ENCODE peak calls at places on chromosomes 1 and 21, in nine cellular contexts. F, N, L, X, S, V, O, W and A are unnamed samples.

GRCh38 chr1:5509664-5510452 is 482.4 kb downstream of the NPHP4 start:
- DNase-seq in F (peak; percentile 91), N (peak; percentile 87), L (peak; percentile 58), X (peak; percentile 55), S (peak; percentile 79), V (peak; percentile 30), O (peak; percentile 49), W (peak; percentile 38), A (no peak)

GRCh38 chr1:56527548-56528302 is 51.6 kb downstream of the PLPP3 start:
- DNase-seq in F (no peak), N (no peak), L (no peak), X (no peak), S (no peak), V (no peak), O (no peak), W (peak; percentile 71), A (no peak)

GRCh38 chr1:67748630-67749029 is 63.6 kb downstream of the GADD45A start:
- DNase-seq in F (no peak), N (no peak), L (no peak), X (no peak), S (no peak), V (peak; percentile 87), O (no peak), W (no peak), A (no peak)

GRCh38 chr1:229253170-229253974 is 17.5 kb upstream of the RAB4A start:
- DNase-seq in F (peak; percentile 74), N (no peak), L (no peak), X (no peak), S (no peak), V (peak; percentile 88), O (no peak), W (peak; percentile 50), A (no peak)

GRCh38 chr1:108722292-108722691 is 9.6 kb downstream of the FNDC7 start:
- DNase-seq in F (no peak), N (no peak), L (no peak), X (no peak), S (no peak), V (no peak), O (no peak), W (no peak), A (no peak)

GRCh38 chr1:36650200-36651065 is 167.7 kb upstream of the CSF3R start:
- DNase-seq in F (peak; percentile 94), N (peak; percentile 63), L (peak; percentile 20), X (peak; percentile 51), S (peak; percentile 82), V (peak; percentile 32), O (peak; percentile 31), W (peak; percentile 44), A (peak; percentile 1)

GRCh38 chr1:100552031-100552430 is 14.1 kb downstream of the GPR88 start:
- DNase-seq in F (no peak), N (no peak), L (no peak), X (no peak), S (no peak), V (no peak), O (no peak), W (no peak), A (no peak)

GRCh38 chr1:235513495-235514366 is 9.5 kb upstream of the B3GALNT2 start:
- DNase-seq in F (peak; percentile 64), N (peak; percentile 39), L (no peak), X (peak; percentile 32), S (no peak), V (peak; percentile 53), O (no peak), W (peak; percentile 59), A (peak; percentile 49)

GRCh38 chr1:209248649-209249279 is 334.8 kb upstream of the CAMK1G start:
- DNase-seq in F (peak; percentile 90), N (peak; percentile 57), L (no peak), X (peak; percentile 26), S (peak; percentile 35), V (peak; percentile 67), O (peak; percentile 24), W (peak; percentile 57), A (peak; percentile 16)

GRCh38 chr21:33360281-33360680 is 35.5 kb downstream of the IFNAR1 start:
- DNase-seq in F (no peak), N (no peak), L (no peak), X (no peak), S (no peak), V (no peak), O (no peak), W (no peak), A (no peak)

GRCh38 chr1:39593386-39593785 is 16.8 kb upstream of the PABPC4 start:
- DNase-seq in F (no peak), N (no peak), L (no peak), X (no peak), S (no peak), V (no peak), O (no peak), W (no peak), A (no peak)

GRCh38 chr1:160358073-160358472 is 8.8 kb upstream of the NHLH1 start:
- DNase-seq in F (no peak), N (no peak), L (no peak), X (no peak), S (no peak), V (no peak), O (no peak), W (no peak), A (no peak)

GRCh38 chr21:26169611-26170470 is 729 bp downstream of the APP start:
- DNase-seq in F (peak; percentile 81), N (peak; percentile 72), L (peak; percentile 42), X (peak; percentile 43), S (peak; percentile 71), V (peak; percentile 79), O (peak; percentile 50), W (peak; percentile 63), A (no peak)

GRCh38 chr1:219699870-219700269 is 87.0 kb upstream of the ZC3H11B start:
- DNase-seq in F (no peak), N (no peak), L (no peak), X (no peak), S (no peak), V (no peak), O (no peak), W (no peak), A (peak; percentile 10)

GRCh38 chr1:188782220-188782841 is 1695.3 kb downstream of the BRINP3 start:
- DNase-seq in F (peak; percentile 78), N (peak; percentile 34), L (no peak), X (no peak), S (no peak), V (peak; percentile 0), O (no peak), W (peak; percentile 4), A (peak; percentile 16)

GRCh38 chr1:235292790-235293189 is 35.2 kb downstream of the ARID4B start:
- DNase-seq in F (no peak), N (no peak), L (no peak), X (no peak), S (no peak), V (no peak), O (no peak), W (no peak), A (no peak)

GRCh38 chr1:86779308-86780191 is 75.2 kb downstream of the SH3GLB1 start:
- DNase-seq in F (no peak), N (no peak), L (no peak), X (no peak), S (no peak), V (no peak), O (no peak), W (no peak), A (no peak)

GRCh38 chr1:85649591-85649990 is 58.6 kb downstream of the ZNHIT6 start:
- DNase-seq in F (no peak), N (no peak), L (no peak), X (no peak), S (no peak), V (no peak), O (no peak), W (no peak), A (no peak)

GRCh38 chr1:54593571-54594160 is 29.7 kb downstream of the FAM151A start:
- DNase-seq in F (no peak), N (no peak), L (no peak), X (no peak), S (no peak), V (no peak), O (no peak), W (no peak), A (no peak)

GRCh38 chr1:209433649-209434031 is 149.9 kb upstream of the CAMK1G start:
- DNase-seq in F (no peak), N (no peak), L (no peak), X (no peak), S (no peak), V (no peak), O (no peak), W (no peak), A (no peak)